ENCODE peak calls at places on chromosomes 11 and 22, in nine cellular contexts. One of them, this sample, is unnamed.
A peak's percentile ranks its signal among the peaks of the same experiment; 100 is the strongest.

GRCh38 chr11:72189448-72190250 is 2.3 kb upstream of the FOLR1 start:
- DNase-seq in Panc1: no peak
- DNase-seq in astrocyte of the spinal cord: no peak
- DNase-seq in left ventricle myocardium inferior: no peak
- DNase-seq in GM12865: no peak
- DNase-seq in tibial artery: no peak
- DNase-seq in colonic mucosa: peak; percentile 33
- DNase-seq in MM.1S: no peak
- DNase-seq in cardiac fibroblast: no peak
- DNase-seq in this sample: no peak

GRCh38 chr22:42742940-42743339 is 22.3 kb upstream of the A4GALT start:
- DNase-seq in left ventricle myocardium inferior: peak; percentile 64
- DNase-seq in GM12865: no peak
- DNase-seq in cardiac fibroblast: peak; percentile 60
- DNase-seq in colonic mucosa: no peak
- DNase-seq in astrocyte of the spinal cord: no peak
- DNase-seq in tibial artery: peak; percentile 28
- DNase-seq in Panc1: no peak
- DNase-seq in MM.1S: no peak
- DNase-seq in this sample: no peak

GRCh38 chr11:22521226-22521625 is 104.4 kb downstream of the FANCF start:
- DNase-seq in astrocyte of the spinal cord: peak; percentile 68
- DNase-seq in MM.1S: no peak
- DNase-seq in Panc1: no peak
- DNase-seq in tibial artery: no peak
- DNase-seq in left ventricle myocardium inferior: no peak
- DNase-seq in GM12865: peak; percentile 6
- DNase-seq in colonic mucosa: no peak
- DNase-seq in cardiac fibroblast: peak; percentile 76
- DNase-seq in this sample: peak; percentile 34

GRCh38 chr22:50641696-50642607 is 14.0 kb upstream of the ARSA start:
- DNase-seq in Panc1: no peak
- DNase-seq in colonic mucosa: no peak
- DNase-seq in tibial artery: no peak
- DNase-seq in astrocyte of the spinal cord: peak; percentile 34
- DNase-seq in cardiac fibroblast: peak; percentile 30
- DNase-seq in left ventricle myocardium inferior: no peak
- DNase-seq in GM12865: peak; percentile 13
- DNase-seq in MM.1S: no peak
- DNase-seq in this sample: peak; percentile 74

GRCh38 chr11:83425137-83425466 is 138.9 kb upstream of the CCDC90B start:
- DNase-seq in astrocyte of the spinal cord: no peak
- DNase-seq in cardiac fibroblast: no peak
- DNase-seq in Panc1: no peak
- DNase-seq in left ventricle myocardium inferior: no peak
- DNase-seq in GM12865: no peak
- DNase-seq in tibial artery: no peak
- DNase-seq in colonic mucosa: no peak
- DNase-seq in MM.1S: no peak
- DNase-seq in this sample: no peak

GRCh38 chr11:859394-860131 is 16.9 kb downstream of the TSPAN4 start:
- DNase-seq in cardiac fibroblast: peak; percentile 82
- DNase-seq in astrocyte of the spinal cord: peak; percentile 84
- DNase-seq in colonic mucosa: peak; percentile 83
- DNase-seq in GM12865: no peak
- DNase-seq in MM.1S: no peak
- DNase-seq in left ventricle myocardium inferior: peak; percentile 81
- DNase-seq in Panc1: no peak
- DNase-seq in tibial artery: no peak
- DNase-seq in this sample: peak; percentile 97

GRCh38 chr11:3674189-3674588 is 3.0 kb upstream of the CHRNA10 start:
- DNase-seq in Panc1: peak; percentile 82
- DNase-seq in MM.1S: no peak
- DNase-seq in GM12865: no peak
- DNase-seq in cardiac fibroblast: peak; percentile 69
- DNase-seq in tibial artery: no peak
- DNase-seq in astrocyte of the spinal cord: peak; percentile 77
- DNase-seq in colonic mucosa: no peak
- DNase-seq in left ventricle myocardium inferior: no peak
- DNase-seq in this sample: peak; percentile 79

GRCh38 chr11:25925359-25925758 is 406.6 kb upstream of the ANO3 start:
- DNase-seq in left ventricle myocardium inferior: no peak
- DNase-seq in MM.1S: no peak
- DNase-seq in astrocyte of the spinal cord: no peak
- DNase-seq in tibial artery: no peak
- DNase-seq in Panc1: no peak
- DNase-seq in cardiac fibroblast: no peak
- DNase-seq in colonic mucosa: no peak
- DNase-seq in GM12865: no peak
- DNase-seq in this sample: no peak

GRCh38 chr22:29114392-29114791 is 41.6 kb downstream of the KREMEN1 start:
- DNase-seq in MM.1S: no peak
- DNase-seq in tibial artery: no peak
- DNase-seq in Panc1: no peak
- DNase-seq in left ventricle myocardium inferior: no peak
- DNase-seq in GM12865: no peak
- DNase-seq in colonic mucosa: no peak
- DNase-seq in cardiac fibroblast: no peak
- DNase-seq in astrocyte of the spinal cord: no peak
- DNase-seq in this sample: no peak

GRCh38 chr11:86719781-86720463 is 47.5 kb upstream of the ME3 start:
- DNase-seq in left ventricle myocardium inferior: no peak
- DNase-seq in Panc1: no peak
- DNase-seq in GM12865: no peak
- DNase-seq in colonic mucosa: no peak
- DNase-seq in tibial artery: no peak
- DNase-seq in astrocyte of the spinal cord: peak; percentile 81
- DNase-seq in cardiac fibroblast: peak; percentile 86
- DNase-seq in MM.1S: no peak
- DNase-seq in this sample: peak; percentile 63

GRCh38 chr11:85685820-85686459 is at the start of gene CCDC89:
- DNase-seq in MM.1S: no peak
- DNase-seq in GM12865: peak; percentile 6
- DNase-seq in astrocyte of the spinal cord: peak; percentile 94
- DNase-seq in colonic mucosa: peak; percentile 59
- DNase-seq in cardiac fibroblast: peak; percentile 99
- DNase-seq in Panc1: no peak
- DNase-seq in left ventricle myocardium inferior: peak; percentile 77
- DNase-seq in tibial artery: peak; percentile 79
- DNase-seq in this sample: peak; percentile 98

GRCh38 chr22:45290410-45290936 is 5.7 kb downstream of the UPK3A start:
- DNase-seq in cardiac fibroblast: peak; percentile 50
- DNase-seq in MM.1S: no peak
- DNase-seq in Panc1: no peak
- DNase-seq in left ventricle myocardium inferior: no peak
- DNase-seq in tibial artery: no peak
- DNase-seq in colonic mucosa: peak; percentile 73
- DNase-seq in astrocyte of the spinal cord: peak; percentile 17
- DNase-seq in GM12865: no peak
- DNase-seq in this sample: peak; percentile 76

DNA sequence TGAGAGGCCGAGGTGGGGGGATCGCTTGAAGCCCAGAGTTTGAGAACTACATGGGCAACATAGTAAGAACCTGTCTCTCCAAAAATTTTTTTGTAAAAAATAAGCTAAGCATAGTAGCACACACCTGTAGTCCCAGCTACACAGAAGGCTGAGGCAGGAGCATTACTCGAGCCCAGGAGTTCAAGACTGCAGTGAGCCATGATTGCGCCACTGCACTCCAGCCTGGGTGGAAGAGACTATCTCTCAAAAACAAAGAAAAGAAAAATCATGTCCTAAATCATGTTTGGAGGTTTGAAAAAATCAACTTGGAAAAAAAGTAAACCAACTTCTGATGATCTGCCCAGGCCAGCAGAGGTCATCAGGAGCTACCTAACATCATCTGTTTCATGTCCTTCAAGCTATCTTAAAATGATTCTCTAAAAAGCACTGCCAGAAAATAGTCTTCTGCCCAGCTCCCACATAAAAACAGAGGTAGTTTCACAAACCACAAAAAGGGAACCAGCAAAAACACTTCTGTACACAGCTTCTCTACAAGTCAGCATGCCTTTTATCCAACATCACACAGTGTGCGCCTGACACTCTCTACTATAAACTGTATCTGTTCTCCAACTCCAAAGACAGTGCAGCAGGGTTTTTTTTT is 165.0 kb downstream of the SOX6 start:
- DNase-seq in Panc1: no peak
- DNase-seq in colonic mucosa: no peak
- DNase-seq in cardiac fibroblast: no peak
- DNase-seq in tibial artery: no peak
- DNase-seq in left ventricle myocardium inferior: no peak
- DNase-seq in astrocyte of the spinal cord: no peak
- DNase-seq in MM.1S: no peak
- DNase-seq in GM12865: peak; percentile 7
- DNase-seq in this sample: no peak
- TF ChIP-seq CTCF in Panc1: peak; percentile 18
- TF ChIP-seq CTCF in colonic mucosa: no peak
- TF ChIP-seq CTCF in cardiac fibroblast: no peak
- TF ChIP-seq CTCF in tibial artery: no peak
- TF ChIP-seq CTCF in left ventricle myocardium inferior: peak; percentile 46
- TF ChIP-seq CTCF in astrocyte of the spinal cord: no peak
- TF ChIP-seq CTCF in MM.1S: peak; percentile 7
- TF ChIP-seq CTCF in GM12865: no peak
- TF ChIP-seq CTCF in this sample: no peak

GRCh38 chr11:36109850-36110606 is 166.2 kb downstream of the LDLRAD3 start:
- DNase-seq in left ventricle myocardium inferior: no peak
- DNase-seq in astrocyte of the spinal cord: peak; percentile 18
- DNase-seq in colonic mucosa: no peak
- DNase-seq in cardiac fibroblast: no peak
- DNase-seq in tibial artery: no peak
- DNase-seq in GM12865: peak; percentile 18
- DNase-seq in MM.1S: peak; percentile 79
- DNase-seq in Panc1: no peak
- DNase-seq in this sample: no peak
- H3K4me3 ChIP-seq in left ventricle myocardium inferior: no peak overlapping the region
- H3K4me3 ChIP-seq in astrocyte of the spinal cord: no peak overlapping the region
- H3K4me3 ChIP-seq in colonic mucosa: no peak overlapping the region
- H3K4me3 ChIP-seq in cardiac fibroblast: no peak overlapping the region
- H3K4me3 ChIP-seq in tibial artery: no peak overlapping the region
- H3K4me3 ChIP-seq in GM12865: no peak overlapping the region
- H3K4me3 ChIP-seq in MM.1S: peak overlapping the region; percentile 29
- H3K4me3 ChIP-seq in Panc1: no peak overlapping the region
- H3K4me3 ChIP-seq in this sample: no peak overlapping the region

GRCh38 chr11:32916361-32916760 is 23.8 kb downstream of the QSER1 start:
- DNase-seq in cardiac fibroblast: no peak
- DNase-seq in MM.1S: no peak
- DNase-seq in astrocyte of the spinal cord: no peak
- DNase-seq in Panc1: no peak
- DNase-seq in colonic mucosa: no peak
- DNase-seq in tibial artery: no peak
- DNase-seq in left ventricle myocardium inferior: no peak
- DNase-seq in GM12865: no peak
- DNase-seq in this sample: no peak

GRCh38 chr11:32918427-32918826 is 25.8 kb downstream of the QSER1 start:
- DNase-seq in tibial artery: no peak
- DNase-seq in GM12865: no peak
- DNase-seq in Panc1: no peak
- DNase-seq in left ventricle myocardium inferior: no peak
- DNase-seq in astrocyte of the spinal cord: no peak
- DNase-seq in MM.1S: no peak
- DNase-seq in cardiac fibroblast: no peak
- DNase-seq in colonic mucosa: no peak
- DNase-seq in this sample: peak; percentile 10

GRCh38 chr11:32920570-32920969 is 28.0 kb downstream of the QSER1 start:
- DNase-seq in Panc1: no peak
- DNase-seq in left ventricle myocardium inferior: no peak
- DNase-seq in GM12865: no peak
- DNase-seq in cardiac fibroblast: no peak
- DNase-seq in astrocyte of the spinal cord: no peak
- DNase-seq in MM.1S: no peak
- DNase-seq in tibial artery: no peak
- DNase-seq in colonic mucosa: no peak
- DNase-seq in this sample: no peak

GRCh38 chr11:32916994-32917393 is 24.4 kb downstream of the QSER1 start:
- DNase-seq in MM.1S: no peak
- DNase-seq in cardiac fibroblast: no peak
- DNase-seq in astrocyte of the spinal cord: no peak
- DNase-seq in Panc1: no peak
- DNase-seq in left ventricle myocardium inferior: no peak
- DNase-seq in colonic mucosa: no peak
- DNase-seq in tibial artery: no peak
- DNase-seq in GM12865: no peak
- DNase-seq in this sample: no peak

DNA sequence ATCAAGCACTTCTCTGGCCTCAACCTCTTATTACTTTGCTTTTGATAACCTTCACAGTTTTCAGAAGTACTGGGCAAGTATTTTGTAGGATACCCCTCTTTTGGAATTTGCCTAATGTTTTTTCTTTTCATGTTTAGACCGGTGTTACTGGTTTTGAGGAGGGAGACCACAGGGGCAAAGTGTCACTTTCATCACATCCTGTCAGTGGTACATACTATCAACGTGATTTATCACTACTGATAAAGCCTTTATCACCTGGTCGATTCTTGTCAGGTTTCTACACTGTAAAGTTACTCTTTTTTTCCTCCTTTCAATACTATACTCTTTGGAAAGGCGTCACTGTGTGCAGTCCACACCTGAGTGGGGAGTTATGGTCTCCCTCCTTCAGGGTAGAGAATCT is 26.7 kb downstream of the QSER1 start:
- DNase-seq in colonic mucosa: no peak
- DNase-seq in astrocyte of the spinal cord: no peak
- DNase-seq in Panc1: no peak
- DNase-seq in cardiac fibroblast: no peak
- DNase-seq in GM12865: no peak
- DNase-seq in MM.1S: no peak
- DNase-seq in left ventricle myocardium inferior: no peak
- DNase-seq in tibial artery: no peak
- DNase-seq in this sample: no peak
- TF ChIP-seq CTCF in colonic mucosa: no peak
- TF ChIP-seq CTCF in astrocyte of the spinal cord: no peak
- TF ChIP-seq CTCF in Panc1: no peak
- TF ChIP-seq CTCF in cardiac fibroblast: no peak
- TF ChIP-seq CTCF in GM12865: no peak
- TF ChIP-seq CTCF in MM.1S: no peak
- TF ChIP-seq CTCF in left ventricle myocardium inferior: no peak
- TF ChIP-seq CTCF in tibial artery: no peak
- TF ChIP-seq CTCF in this sample: no peak

DNA sequence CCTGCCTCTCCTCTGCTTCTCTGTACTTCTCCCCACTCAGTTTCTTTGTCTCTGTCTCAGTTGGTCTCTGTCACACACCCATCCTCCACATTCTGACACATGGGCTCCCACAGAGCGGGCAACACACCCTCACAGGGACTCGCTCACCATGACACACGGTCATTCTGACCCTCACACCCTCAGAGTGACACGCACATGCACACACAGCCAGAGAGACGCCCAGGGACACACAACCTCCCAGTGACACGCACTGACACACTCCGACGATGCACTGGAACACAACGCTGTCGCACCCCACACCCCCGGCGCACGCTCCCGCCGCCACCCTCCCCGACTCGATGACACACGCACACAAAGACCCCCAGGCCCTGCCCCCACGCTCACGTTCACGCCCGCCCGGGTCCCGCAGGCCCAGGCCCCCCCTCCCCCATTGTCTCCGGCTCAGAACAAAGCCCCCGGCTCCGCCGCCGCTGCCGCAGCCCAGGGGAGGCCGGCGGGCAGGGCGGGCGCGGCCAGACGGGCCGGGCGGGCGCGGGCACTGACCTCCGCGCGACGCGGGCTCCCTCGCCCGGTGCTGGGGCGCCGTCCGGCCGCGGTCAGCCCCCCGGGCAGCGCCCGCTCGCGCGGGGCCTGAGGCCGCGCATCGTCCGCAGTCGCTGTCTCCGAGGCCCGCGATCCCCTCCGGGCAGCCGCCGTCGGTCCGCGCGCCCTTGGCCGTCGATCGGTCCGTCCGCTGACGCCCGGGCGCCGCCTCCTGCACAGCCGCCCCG is 404 bp downstream of the DCHS1 start:
- DNase-seq in MM.1S: no peak
- DNase-seq in colonic mucosa: no peak
- DNase-seq in left ventricle myocardium inferior: no peak
- DNase-seq in astrocyte of the spinal cord: no peak
- DNase-seq in cardiac fibroblast: no peak
- DNase-seq in GM12865: no peak
- DNase-seq in Panc1: no peak
- DNase-seq in tibial artery: peak; percentile 53
- DNase-seq in this sample: no peak
- H3K4me3 ChIP-seq in MM.1S: no peak overlapping the region
- H3K4me3 ChIP-seq in colonic mucosa: peak overlapping the region; percentile 24
- H3K4me3 ChIP-seq in left ventricle myocardium inferior: peak overlapping the region; percentile 68
- H3K4me3 ChIP-seq in astrocyte of the spinal cord: peak overlapping the region; percentile 52
- H3K4me3 ChIP-seq in cardiac fibroblast: peak overlapping the region; percentile 23
- H3K4me3 ChIP-seq in GM12865: no peak overlapping the region
- H3K4me3 ChIP-seq in Panc1: no peak overlapping the region
- H3K4me3 ChIP-seq in tibial artery: peak overlapping the region; percentile 62
- H3K4me3 ChIP-seq in this sample: peak overlapping the region; percentile 40

This sample was measured in choroid plexus epithelial cell.